ENCODE peak calls at places on chromosomes 13 and 19, in seven cellular contexts. S is nucleus accumbens, K is NCI-H1930, P is NCI-H1092, L is neuronal stem cell, I is Caki2, V is skeletal muscle cell. A is an unnamed sample.
A peak's percentile ranks its signal among the peaks of the same experiment; 100 is the strongest.

GRCh38 chr19:50344661-50345318 is 15.6 kb upstream of the KCNC3 start:
- DNase-seq in L (no peak), P (no peak), I (no peak), V (no peak), K (no peak), S (no peak), A (no peak)

GRCh38 chr13:50366488-50367174 is 351.4 kb downstream of the KCNRG start:
- DNase-seq in S (no peak), V (no peak), I (no peak), K (no peak), L (no peak), P (peak; percentile 47), A (no peak)

GRCh38 chr13:98460519-98460918 is 116.4 kb downstream of the STK24 start:
- DNase-seq in K (no peak), I (no peak), L (no peak), S (no peak), P (no peak), V (no peak), A (no peak)

GRCh38 chr19:10305139-10305806 is 4.3 kb downstream of the ZGLP1 start:
- DNase-seq in K (no peak), V (no peak), I (no peak), S (no peak), P (no peak), L (no peak), A (no peak)

GRCh38 chr13:46389985-46390384 is 2.9 kb upstream of the RUBCNL start:
- DNase-seq in V (no peak), P (no peak), S (peak; percentile 40), L (no peak), I (peak; percentile 18), K (no peak), A (no peak)

GRCh38 chr13:113774177-113775107 is 15.4 kb downstream of the TMEM255B start:
- DNase-seq in I (no peak), S (no peak), V (peak; percentile 16), P (no peak), L (no peak), K (peak; percentile 17), A (no peak)

GRCh38 chr13:102580552-102581169 is 16.1 kb upstream of the TPP2 start:
- DNase-seq in V (peak; percentile 39), I (peak; percentile 14), L (peak; percentile 65), P (peak; percentile 44), K (peak; percentile 62), S (no peak), A (peak; percentile 64)

GRCh38 chr19:5851302-5851701 is at the start of gene FUT3:
- DNase-seq in L (no peak), I (no peak), K (no peak), S (no peak), V (no peak), P (no peak), A (no peak)

GRCh38 chr13:29384466-29384865 is 211.0 kb downstream of the SLC7A1 start:
- DNase-seq in I (no peak), S (no peak), K (no peak), L (no peak), V (no peak), P (no peak), A (no peak)

GRCh38 chr13:43732726-43733125 is 54.0 kb downstream of the ENOX1 start:
- DNase-seq in I (no peak), L (no peak), S (no peak), V (no peak), P (no peak), K (no peak), A (no peak)

GRCh38 chr13:32426191-32426980 is 1.5 kb downstream of the N4BP2L1 start:
- DNase-seq in P (no peak), V (no peak), L (no peak), I (peak; percentile 28), K (no peak), S (no peak), A (no peak)

GRCh38 chr13:98195054-98195791 is 18.2 kb upstream of the RNF113B start:
- DNase-seq in K (no peak), L (no peak), S (no peak), I (no peak), V (no peak), P (no peak), A (no peak)

GRCh38 chr19:35247526-35248309 is 1.1 kb upstream of the LSR start:
- DNase-seq in L (peak; percentile 88), K (peak; percentile 97), I (peak; percentile 96), S (no peak), V (no peak), P (no peak), A (no peak)

GRCh38 chr13:38979891-38980627 is 10.6 kb downstream of the STOML3 start:
- DNase-seq in L (peak; percentile 83), I (no peak), P (peak; percentile 60), V (peak; percentile 13), K (peak; percentile 80), S (no peak), A (no peak)

GRCh38 chr19:21496876-21497275 is 8.5 kb upstream of the ZNF429 start:
- DNase-seq in V (no peak), I (no peak), K (no peak), S (no peak), P (no peak), L (no peak), A (no peak)

GRCh38 chr13:30016398-30016797 is 166.0 kb upstream of the UBL3 start:
- DNase-seq in V (no peak), P (no peak), I (no peak), S (no peak), L (no peak), K (no peak), A (no peak)

GRCh38 chr13:28636677-28637317 is 22.1 kb upstream of the POMP start:
- DNase-seq in I (peak; percentile 28), L (peak; percentile 38), S (peak; percentile 17), V (peak; percentile 65), P (peak; percentile 21), K (peak; percentile 18), A (peak; percentile 53)

GRCh38 chr19:3234800-3235199 is 10.3 kb downstream of the CELF5 start:
- DNase-seq in K (no peak), L (no peak), S (no peak), V (no peak), I (no peak), P (no peak), A (no peak)

GRCh38 chr19:5621311-5621944 is 1.1 kb downstream of the SAFB2 start:
- DNase-seq in I (no peak), L (no peak), P (no peak), K (no peak), S (no peak), V (no peak), A (no peak)

GRCh38 chr13:53206455-53206854 is 177.8 kb downstream of the OLFM4 start:
- DNase-seq in L (no peak), K (no peak), I (no peak), P (no peak), S (no peak), V (no peak), A (no peak)

GRCh38 chr13:91758724-91759123 is 360.3 kb downstream of the GPC5 start:
- DNase-seq in L (no peak), K (no peak), P (no peak), V (no peak), I (no peak), S (no peak), A (no peak)

GRCh38 chr13:26558074-26558805 is 757 bp downstream of the WASF3 start:
- DNase-seq in V (no peak), K (no peak), P (no peak), L (peak; percentile 43), S (no peak), I (no peak), A (no peak)

GRCh38 chr19:18800079-18800478 is 9.0 kb upstream of the COMP start:
- DNase-seq in S (no peak), I (no peak), V (no peak), L (no peak), K (no peak), P (no peak), A (no peak)